ENCODE peak calls at places on chromosomes 16 and 17, in ten cellular contexts. T is hepatocyte, U is neural progenitor cell, B is fibroblast of lung, J is mammary epithelial cell, V is endothelial cell of umbilical vein, P is MM.1S, N is K562, W is GM23248, C is astrocyte. G is an unnamed sample.

GRCh38 chr17:69358688-69359596 is 32.0 kb upstream of the ABCA5 start:
- DNase-seq in T (peak), U (peak), B (no peak), J (no peak), V (peak), P (peak), N (no peak), W (no peak), C (no peak), G (peak)

GRCh38 chr17:77282524-77283515 is 142.1 kb downstream of the SEC14L1 start:
- DNase-seq in T (peak), U (peak), B (peak), J (no peak), V (no peak), P (no peak), N (no peak), W (peak), C (peak), G (no peak)

GRCh38 chr16:4561565-4561964 is 5.4 kb downstream of the C16orf96 start:
- DNase-seq in T (no peak), U (peak), B (no peak), J (no peak), V (no peak), P (no peak), N (peak), W (no peak), C (no peak), G (no peak)

GRCh38 chr16:48385272-48385953 is at the start of gene SIAH1:
- DNase-seq in T (peak), U (peak), B (peak), J (peak), V (peak), P (peak), N (peak), W (peak), C (peak), G (peak)

GRCh38 chr17:59001158-59001814 is 105.4 kb downstream of the TRIM37 start:
- DNase-seq in T (peak), U (no peak), B (peak), J (no peak), V (peak), P (no peak), N (peak), W (peak), C (peak), G (no peak)

GRCh38 chr17:42291136-42291535 is 2.8 kb downstream of the STAT5A start:
- DNase-seq in T (no peak), U (no peak), B (no peak), J (no peak), V (peak), P (no peak), N (no peak), W (no peak), C (no peak), G (no peak)

GRCh38 chr16:14497245-14498082 is 132.6 kb downstream of the PARN start:
- DNase-seq in T (no peak), U (peak), B (no peak), J (no peak), V (no peak), P (peak), N (no peak), W (no peak), C (no peak), G (no peak)

GRCh38 chr16:4684763-4685162 is 8.6 kb upstream of the NUDT16L1 start:
- DNase-seq in T (no peak), U (no peak), B (no peak), J (peak), V (no peak), P (no peak), N (no peak), W (no peak), C (no peak), G (no peak)

GRCh38 chr17:39966771-39967170 is 4.0 kb downstream of the GSDMA start:
- DNase-seq in T (no peak), U (no peak), B (no peak), J (no peak), V (no peak), P (no peak), N (no peak), W (no peak), C (no peak), G (no peak)

GRCh38 chr16:68227183-68227793 is 8.6 kb downstream of the ESRP2 start:
- DNase-seq in T (peak), U (no peak), B (no peak), J (no peak), V (no peak), P (peak), N (no peak), W (no peak), C (no peak), G (no peak)

GRCh38 chr17:37676115-37676925 is 33.1 kb upstream of the DDX52 start:
- DNase-seq in T (peak), U (no peak), B (peak), J (no peak), V (no peak), P (no peak), N (no peak), W (peak), C (no peak), G (no peak)

GRCh38 chr17:81419333-81419885 is 24.2 kb downstream of the BAHCC1 start:
- DNase-seq in T (peak), U (peak), B (peak), J (peak), V (peak), P (no peak), N (peak), W (peak), C (peak), G (no peak)

GRCh38 chr17:17681187-17681743 is at the start of gene RAI1:
- DNase-seq in T (peak), U (peak), B (peak), J (peak), V (peak), P (peak), N (peak), W (peak), C (peak), G (peak)

GRCh38 chr17:7015587-7016020 is 3.2 kb downstream of the RNASEK start:
- DNase-seq in T (no peak), U (no peak), B (no peak), J (no peak), V (no peak), P (peak), N (no peak), W (peak), C (no peak), G (no peak)

GRCh38 chr16:17304124-17304813 is 166.5 kb downstream of the XYLT1 start:
- DNase-seq in T (peak), U (no peak), B (no peak), J (peak), V (no peak), P (no peak), N (no peak), W (no peak), C (peak), G (no peak)

GRCh38 chr16:50679266-50679665 is 1.8 kb downstream of the SNX20 start:
- DNase-seq in T (no peak), U (no peak), B (no peak), J (no peak), V (no peak), P (no peak), N (no peak), W (no peak), C (no peak), G (no peak)

GRCh38 chr17:10384175-10384574 is 11.4 kb upstream of the MYH13 start:
- DNase-seq in T (no peak), U (peak), B (no peak), J (no peak), V (no peak), P (no peak), N (no peak), W (peak), C (no peak), G (no peak)

GRCh38 chr16:84885024-84885910 is 65.5 kb downstream of the CRISPLD2 start:
- DNase-seq in T (no peak), U (peak), B (peak), J (peak), V (peak), P (no peak), N (no peak), W (no peak), C (peak), G (no peak)

GRCh38 chr17:9024497-9024896 is 3.2 kb downstream of the NTN1 start:
- DNase-seq in T (no peak), U (peak), B (no peak), J (no peak), V (no peak), P (no peak), N (no peak), W (no peak), C (no peak), G (no peak)
- TF ChIP-seq EZH2 in T (no peak), U (peak), B (no peak), J (no peak), V (no peak), P (no peak), N (no peak), W (no peak), C (no peak), G (no peak)

DNA sequence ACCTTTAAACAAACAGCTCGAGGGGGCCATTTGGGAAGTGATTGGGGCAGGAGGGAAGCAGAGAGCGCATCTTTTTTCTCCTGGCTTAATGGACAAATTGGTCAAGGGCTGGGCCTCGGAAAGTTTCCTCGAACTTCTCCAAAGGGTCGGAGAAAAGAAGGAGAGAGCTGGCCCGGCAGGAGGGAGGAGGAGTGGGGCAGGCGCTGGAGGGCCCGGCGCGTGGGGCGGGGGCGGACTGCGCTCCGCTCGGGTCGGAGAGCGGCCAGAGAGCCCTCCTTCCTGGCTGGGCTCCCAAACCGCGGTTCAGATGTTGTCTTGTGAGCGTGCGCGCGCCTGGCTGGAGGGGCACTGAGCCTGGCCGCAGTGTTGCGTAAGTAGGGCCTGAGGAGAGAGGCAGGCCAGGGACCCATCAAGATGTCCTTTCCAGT is 1.2 kb downstream of the MMP2 start:
- DNase-seq in T (peak), U (peak), B (peak), J (peak), V (peak), P (no peak), N (no peak), W (peak), C (peak), G (no peak)
- H2AFZ ChIP-seq in T (no peak), U (peak), B (no peak), J (peak), V (no peak), P (no peak), N (no peak), W (peak), C (no peak), G (no peak)

DNA sequence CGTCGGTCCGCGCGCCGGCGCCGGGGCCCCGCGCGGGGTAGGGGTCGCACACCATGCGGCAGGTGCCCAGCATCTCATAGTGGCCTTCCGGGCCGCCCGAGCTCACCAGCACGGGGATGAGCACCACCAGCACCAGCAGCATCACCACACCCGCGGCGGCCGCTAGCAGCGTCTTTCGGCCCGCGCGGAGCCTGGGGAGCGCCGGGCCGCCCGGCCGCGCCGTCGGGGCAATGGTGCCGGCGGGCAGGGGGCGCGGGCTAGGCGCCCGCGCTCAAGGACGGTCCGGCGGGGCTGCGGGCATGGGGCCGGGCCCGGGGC is 237 bp downstream of the C1QL1 start:
- DNase-seq in T (no peak), U (no peak), B (no peak), J (no peak), V (no peak), P (no peak), N (no peak), W (no peak), C (no peak), G (no peak)
- TF ChIP-seq EZH2 in T (no peak), U (no peak), B (no peak), J (no peak), V (no peak), P (no peak), N (no peak), W (no peak), C (no peak), G (no peak)

GRCh38 chr16:16096161-16096857 is 127.0 kb downstream of the ABCC6 start:
- DNase-seq in T (no peak), U (peak), B (peak), J (no peak), V (no peak), P (no peak), N (no peak), W (peak), C (peak), G (no peak)
- H2AFZ ChIP-seq in T (no peak), U (no peak), B (no peak), J (no peak), V (no peak), P (no peak), N (no peak), W (no peak), C (no peak), G (no peak)

GRCh38 chr17:34567665-34568064 is 11.7 kb upstream of the TMEM132E start:
- DNase-seq in T (peak), U (no peak), B (no peak), J (no peak), V (no peak), P (no peak), N (no peak), W (no peak), C (no peak), G (no peak)
- TF ChIP-seq EZH2 in T (no peak), U (no peak), B (no peak), J (no peak), V (no peak), P (no peak), N (no peak), W (no peak), C (no peak), G (no peak)

DNA sequence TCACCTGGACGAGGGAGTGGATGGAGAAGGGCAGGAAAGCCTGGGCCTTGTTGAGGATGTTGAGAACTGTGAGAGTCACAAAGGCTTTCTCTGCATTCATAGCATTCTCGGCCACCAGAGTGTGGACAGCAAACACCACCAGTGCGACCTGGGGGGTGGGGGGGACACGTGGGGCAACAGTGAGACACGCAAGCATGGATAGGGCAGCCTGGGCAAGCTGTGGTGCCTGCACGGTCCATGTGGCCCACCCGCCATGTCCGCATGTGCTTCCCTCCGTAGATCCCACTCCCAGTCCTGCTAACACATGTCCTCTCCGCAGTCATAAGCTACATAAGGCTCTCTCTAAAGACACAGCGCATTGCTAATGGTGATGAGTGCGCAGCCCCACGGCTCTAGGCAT is 34.5 kb downstream of the ABCC6 start:
- DNase-seq in T (no peak), U (no peak), B (no peak), J (no peak), V (no peak), P (no peak), N (no peak), W (no peak), C (no peak), G (no peak)
- H2AFZ ChIP-seq in T (no peak), U (no peak), B (no peak), J (no peak), V (no peak), P (no peak), N (no peak), W (no peak), C (no peak), G (no peak)

GRCh38 chr17:48719642-48720262 is 2.6 kb downstream of the PRAC1 start:
- DNase-seq in T (no peak), U (peak), B (no peak), J (no peak), V (no peak), P (no peak), N (no peak), W (no peak), C (no peak), G (no peak)
- TF ChIP-seq EZH2 in T (no peak), U (peak), B (no peak), J (no peak), V (no peak), P (no peak), N (no peak), W (peak), C (no peak), G (no peak)

G was measured in DND-41.